ENCODE peak calls at places on chromosome 20, in eight cellular contexts. A is ovary, V is suprapubic skin, T is upper lobe of left lung, D is A549, S is K562, I is sigmoid colon, H is H1. B is an unnamed sample.

GRCh38 chr20:38270869-38271608 is 10.5 kb upstream of the KIAA1755 start:
- DNase-seq in I (peak), H (no peak), T (no peak), A (peak), D (peak), V (no peak), S (no peak), B (no peak)

GRCh38 chr20:23161968-23162696 is 76.0 kb upstream of the CD93 start:
- DNase-seq in A (no peak), D (peak), T (peak), I (peak), S (no peak), H (no peak), V (peak), B (peak)

GRCh38 chr20:45998337-45998736 is 10.4 kb upstream of the MMP9 start:
- DNase-seq in H (no peak), T (peak), D (no peak), I (peak), A (no peak), V (no peak), S (no peak), B (no peak)

GRCh38 chr20:37524859-37525708 is 2.6 kb downstream of the BLCAP start:
- DNase-seq in V (no peak), S (no peak), D (no peak), I (no peak), H (no peak), A (no peak), T (peak), B (peak)

GRCh38 chr20:43824699-43825402 is 89.8 kb upstream of the TOX2 start:
- DNase-seq in V (no peak), I (peak), H (no peak), A (no peak), T (no peak), S (peak), D (peak), B (no peak)

GRCh38 chr20:31593221-31594001 is 11.7 kb upstream of the ID1 start:
- DNase-seq in S (peak), D (peak), A (no peak), T (peak), V (no peak), I (no peak), H (no peak), B (peak)

GRCh38 chr20:12594410-12595130 is 414.2 kb upstream of the SPTLC3 start:
- DNase-seq in A (no peak), D (peak), S (no peak), I (no peak), V (no peak), H (no peak), T (no peak), B (no peak)

GRCh38 chr20:22563062-22563965 is 21.1 kb downstream of the FOXA2 start:
- DNase-seq in H (no peak), S (no peak), A (no peak), D (no peak), T (no peak), I (no peak), V (no peak), B (no peak)

GRCh38 chr20:21508230-21509078 is 5.4 kb downstream of the NKX2-2 start:
- DNase-seq in S (no peak), V (no peak), T (no peak), I (no peak), H (no peak), D (no peak), A (no peak), B (no peak)

GRCh38 chr20:13325033-13325432 is 104.0 kb downstream of the ISM1 start:
- DNase-seq in S (peak), D (peak), A (no peak), T (peak), V (no peak), I (no peak), H (peak), B (no peak)

GRCh38 chr20:32034581-32035397 is 17.3 kb upstream of the HCK start:
- DNase-seq in D (peak), A (no peak), I (no peak), H (no peak), T (peak), S (no peak), V (no peak), B (no peak)

GRCh38 chr20:3783068-3783489 is 1.8 kb upstream of the SPEF1 start:
- DNase-seq in S (no peak), A (no peak), I (no peak), D (no peak), H (no peak), T (no peak), V (no peak), B (peak)

GRCh38 chr20:41531876-41532275 is 86.3 kb downstream of the CHD6 start:
- DNase-seq in V (no peak), A (no peak), T (no peak), H (no peak), S (no peak), I (no peak), D (no peak), B (no peak)

GRCh38 chr20:51914758-51915157 is 112.4 kb upstream of the SALL4 start:
- DNase-seq in H (no peak), V (no peak), A (no peak), S (no peak), T (no peak), I (no peak), D (no peak), B (no peak)

GRCh38 chr20:5658897-5659296 is 91.3 kb upstream of the SHLD1 start:
- DNase-seq in H (no peak), I (peak), V (peak), D (peak), S (peak), A (peak), T (peak), B (peak)

GRCh38 chr20:12112089-12112474 is 194.4 kb downstream of the BTBD3 start:
- DNase-seq in D (no peak), A (no peak), S (no peak), V (no peak), H (no peak), I (no peak), T (no peak), B (no peak)

GRCh38 chr20:56778765-56779195 is 149.7 kb downstream of the TFAP2C start:
- DNase-seq in A (no peak), D (peak), V (no peak), H (no peak), T (no peak), I (no peak), S (no peak), B (no peak)

DNA sequence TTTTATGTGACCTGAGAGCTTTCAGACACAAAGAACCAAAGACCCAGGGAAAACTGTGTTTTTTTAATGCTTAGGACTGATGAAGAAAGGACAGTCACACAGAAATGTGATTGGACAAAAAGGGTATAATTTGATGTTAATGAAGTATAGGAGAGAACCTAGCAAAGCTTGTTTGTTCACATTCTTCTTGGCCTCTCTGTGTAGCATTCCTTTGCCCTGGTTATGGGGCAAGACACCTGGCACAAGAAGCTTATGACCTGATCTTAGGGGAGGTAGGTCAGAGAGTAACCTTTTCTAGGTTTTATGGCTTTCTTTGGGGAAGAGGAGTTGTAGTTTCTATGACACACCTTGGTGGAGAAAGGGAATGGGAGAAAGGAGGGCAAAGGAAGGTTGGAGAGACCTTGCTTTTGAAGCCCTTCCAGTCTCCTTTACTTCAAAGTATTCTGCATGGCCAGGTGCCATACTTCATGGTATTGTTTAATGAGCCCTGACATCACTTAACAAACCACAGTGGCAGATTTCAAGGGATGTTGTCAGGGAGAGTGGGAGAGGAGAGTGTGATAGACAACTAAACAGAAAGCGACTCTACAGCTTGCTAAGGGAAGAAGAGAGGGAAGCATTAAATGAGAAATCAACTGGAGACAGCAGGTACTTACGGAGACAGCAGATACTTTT is 701.8 kb upstream of the FLRT3 start:
- DNase-seq in T (peak), H (no peak), I (no peak), S (no peak), V (no peak), D (peak), A (no peak), B (no peak)
- TF ChIP-seq EP300 in T (peak), H (no peak), I (no peak), S (no peak), V (no peak), D (no peak), A (no peak), B (no peak)

GRCh38 chr20:19492937-19493336 is 265.1 kb upstream of the RIN2 start:
- DNase-seq in V (no peak), H (no peak), S (no peak), T (no peak), A (no peak), I (no peak), D (no peak), B (no peak)

GRCh38 chr20:19498756-19499155 is 259.3 kb upstream of the RIN2 start:
- DNase-seq in T (no peak), S (no peak), D (no peak), A (no peak), I (no peak), V (no peak), H (no peak), B (no peak)

GRCh38 chr20:19497064-19497463 is 261.0 kb upstream of the RIN2 start:
- DNase-seq in H (no peak), I (no peak), V (no peak), S (no peak), D (no peak), A (no peak), T (no peak), B (no peak)

GRCh38 chr20:19493794-19494495 is 264.1 kb upstream of the RIN2 start:
- DNase-seq in D (no peak), V (no peak), I (no peak), H (no peak), S (no peak), A (no peak), T (no peak), B (no peak)

GRCh38 chr20:19495905-19496703 is 262.0 kb upstream of the RIN2 start:
- DNase-seq in V (no peak), I (no peak), T (no peak), A (no peak), S (no peak), H (no peak), D (no peak), B (no peak)
- TF ChIP-seq EP300 in V (no peak), I (no peak), T (no peak), A (no peak), S (no peak), H (no peak), D (no peak), B (no peak)

GRCh38 chr20:33666293-33667244 is at the start of gene ACTL10:
- DNase-seq in T (peak), I (peak), A (peak), S (peak), D (no peak), V (peak), H (peak), B (peak)

GRCh38 chr20:33667245-33668086 is 723 bp downstream of the ACTL10 start:
- DNase-seq in S (no peak), H (no peak), T (peak), D (no peak), A (peak), I (peak), V (no peak), B (peak)

GRCh38 chr20:33669224-33669623 is 2.5 kb downstream of the ACTL10 start:
- DNase-seq in T (no peak), H (no peak), A (no peak), D (no peak), V (no peak), S (no peak), I (no peak), B (no peak)

GRCh38 chr20:33668791-33669155 is 2.0 kb downstream of the ACTL10 start:
- DNase-seq in A (no peak), S (no peak), H (no peak), T (no peak), I (no peak), D (no peak), V (no peak), B (no peak)

GRCh38 chr20:33668087-33668790 is 1.5 kb downstream of the ACTL10 start:
- DNase-seq in A (no peak), V (peak), H (no peak), D (peak), S (peak), I (peak), T (peak), B (peak)
- TF ChIP-seq EP300 in A (no peak), V (no peak), H (no peak), D (no peak), S (no peak), I (no peak), T (no peak), B (no peak)

DNA sequence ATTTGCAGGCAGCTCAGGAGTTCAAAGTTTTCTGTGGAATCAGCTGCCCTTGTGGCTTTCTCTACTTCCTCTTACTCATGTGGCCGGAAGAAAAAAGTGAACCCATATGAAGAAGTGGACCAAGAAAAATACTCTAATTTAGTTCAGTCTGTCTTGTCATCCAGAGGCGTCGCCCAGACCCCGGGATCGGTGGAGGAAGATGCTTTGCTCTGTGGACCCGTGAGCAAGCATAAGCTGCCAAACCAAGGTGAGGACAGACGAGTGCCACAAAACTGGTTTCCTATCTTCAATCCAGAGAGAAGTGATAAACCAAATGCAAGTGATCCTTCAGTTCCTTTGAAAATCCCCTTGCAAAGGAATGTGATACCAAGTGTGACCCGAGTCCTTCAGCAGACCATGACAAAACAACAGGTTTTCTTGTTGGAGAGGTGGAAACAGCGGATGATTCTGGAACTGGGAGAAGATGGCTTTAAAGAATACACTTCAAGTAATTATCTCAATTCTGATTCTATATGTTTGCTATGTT is 1.1 kb downstream of the MGME1 start:
- DNase-seq in I (no peak), V (no peak), S (peak), H (no peak), D (no peak), T (peak), A (no peak), B (no peak)
- TF ChIP-seq EP300 in I (no peak), V (no peak), S (no peak), H (no peak), D (no peak), T (no peak), A (no peak), B (no peak)

GRCh38 chr20:62598761-62599194 is 43.5 kb upstream of the SLCO4A1 start:
- DNase-seq in I (no peak), H (no peak), V (no peak), S (peak), T (peak), A (no peak), D (peak), B (peak)
- TF ChIP-seq EP300 in I (no peak), H (no peak), V (no peak), S (no peak), T (no peak), A (no peak), D (no peak), B (no peak)

GRCh38 chr20:17940447-17940971 is 28.1 kb downstream of the SNX5 start:
- DNase-seq in V (no peak), H (no peak), T (no peak), A (peak), D (no peak), S (no peak), I (no peak), B (no peak)
- TF ChIP-seq EP300 in V (no peak), H (no peak), T (no peak), A (no peak), D (no peak), S (no peak), I (no peak), B (no peak)

GRCh38 chr20:49690899-49691620 is 22.6 kb downstream of the B4GALT5 start:
- DNase-seq in A (no peak), I (no peak), S (peak), H (no peak), D (peak), V (no peak), T (peak), B (peak)
- TF ChIP-seq EP300 in A (no peak), I (no peak), S (no peak), H (no peak), D (peak), V (no peak), T (no peak), B (no peak)